ENCODE peak calls at places on chromosome 10, in five cellular contexts. T, S, Z, Y and M are unnamed samples.

GRCh38 chr10:76469675-76470074 is 1038.3 kb downstream of the LRMDA start:
- DNase-seq in T (no peak), S (no peak), Z (no peak), Y (no peak), M (no peak)

GRCh38 chr10:59688921-59689351 is 20.7 kb downstream of the SLC16A9 start:
- DNase-seq in T (no peak), S (no peak), Z (no peak), Y (peak), M (no peak)

GRCh38 chr10:28619465-28619864 is 57.9 kb upstream of the BAMBI start:
- DNase-seq in T (no peak), S (no peak), Z (no peak), Y (no peak), M (no peak)

GRCh38 chr10:28595618-28596017 is 62.7 kb downstream of the WAC start:
- DNase-seq in T (no peak), S (no peak), Z (no peak), Y (no peak), M (no peak)

GRCh38 chr10:80532571-80532970 is 5.1 kb upstream of the SH2D4B start:
- DNase-seq in T (no peak), S (no peak), Z (no peak), Y (no peak), M (no peak)

GRCh38 chr10:21964983-21965665 is 38.4 kb downstream of the DNAJC1 start:
- DNase-seq in T (no peak), S (no peak), Z (no peak), Y (no peak), M (no peak)

GRCh38 chr10:79937661-79938226 is 11.2 kb downstream of the SFTPD start:
- DNase-seq in T (peak), S (no peak), Z (no peak), Y (no peak), M (no peak)

GRCh38 chr10:125095228-125095627 is 65.1 kb downstream of the CTBP2 start:
- DNase-seq in T (no peak), S (no peak), Z (no peak), Y (no peak), M (no peak)

GRCh38 chr10:98074315-98074911 is 44.0 kb upstream of the CRTAC1 start:
- DNase-seq in T (no peak), S (no peak), Z (no peak), Y (peak), M (peak)

GRCh38 chr10:132492323-132493035 is 45.1 kb upstream of the INPP5A start:
- DNase-seq in T (no peak), S (no peak), Z (no peak), Y (no peak), M (no peak)

GRCh38 chr10:132413226-132414205 is 16.5 kb downstream of the PWWP2B start:
- DNase-seq in T (no peak), S (no peak), Z (no peak), Y (no peak), M (no peak)

GRCh38 chr10:23146069-23146657 is 45.9 kb upstream of the PTF1A start:
- DNase-seq in T (no peak), S (no peak), Z (no peak), Y (no peak), M (no peak)

GRCh38 chr10:31635415-31636065 is 293.1 kb downstream of the ARHGAP12 start:
- DNase-seq in T (no peak), S (no peak), Z (no peak), Y (no peak), M (no peak)

GRCh38 chr10:122164815-122165491 is 106.1 kb upstream of the BTBD16 start:
- DNase-seq in T (no peak), S (no peak), Z (no peak), Y (no peak), M (no peak)